ENCODE peak calls at places on chromosomes 2 and 18, in four cellular contexts. E is CD8-positive, alpha-beta T cell; U is IMR-90; F is neural progenitor cell. I is an unnamed sample. For H3K36me3, the result is how much of the 10 kb centered on the place peaks cover.

GRCh38 chr2:235719146-235719942 is 225.5 kb downstream of the AGAP1 start:
- DNase-seq in E (no peak), U (peak), F (no peak), I (no peak)

GRCh38 chr2:188293601-188294482 is 2.2 kb downstream of the GULP1 start:
- DNase-seq in E (no peak), U (peak), F (peak), I (no peak)

GRCh38 chr2:65660340-65660739 is 227.9 kb upstream of the SPRED2 start:
- DNase-seq in E (no peak), U (peak), F (no peak), I (no peak)

GRCh38 chr2:7031424-7032245 is 114.4 kb downstream of the RNF144A start:
- DNase-seq in E (peak), U (no peak), F (no peak), I (no peak)

GRCh38 chr18:10195529-10195928 is 258.9 kb upstream of the APCDD1 start:
- DNase-seq in E (no peak), U (no peak), F (no peak), I (no peak)

GRCh38 chr18:3345885-3346284 is 84.0 kb downstream of the MYL12B start:
- DNase-seq in E (no peak), U (peak), F (no peak), I (no peak)

GRCh38 chr18:11183621-11184020 is 34.3 kb upstream of the PIEZO2 start:
- DNase-seq in E (no peak), U (peak), F (no peak), I (no peak)

GRCh38 chr2:11757101-11757500 is 10.7 kb downstream of the LPIN1 start:
- DNase-seq in E (no peak), U (no peak), F (no peak), I (no peak)

GRCh38 chr18:70288171-70288850 is 534 bp upstream of the SOCS6 start:
- DNase-seq in E (no peak), U (peak), F (peak), I (no peak)

GRCh38 chr2:147223553-147223952 is 621.3 kb upstream of the ACVR2A start:
- DNase-seq in E (no peak), U (no peak), F (no peak), I (no peak)

GRCh38 chr2:187302619-187303018 is 145.4 kb downstream of the CALCRL start:
- DNase-seq in E (no peak), U (peak), F (no peak), I (no peak)

GRCh38 chr2:155157065-155157464 is 458.6 kb downstream of the KCNJ3 start:
- DNase-seq in E (no peak), U (no peak), F (no peak), I (no peak)

GRCh38 chr2:24922556-24922955 is 2.5 kb upstream of the ADCY3 start:
- DNase-seq in E (no peak), U (no peak), F (no peak), I (no peak)

GRCh38 chr2:20672191-20672951 is 5.4 kb downstream of the GDF7 start:
- DNase-seq in E (no peak), U (no peak), F (peak), I (no peak)

GRCh38 chr18:63534615-63535014 is 7.6 kb upstream of the SERPINB12 start:
- DNase-seq in E (no peak), U (no peak), F (no peak), I (no peak)

GRCh38 chr2:98463081-98463481 is 18.4 kb downstream of the INPP4A start:
- DNase-seq in E (no peak), U (no peak), F (no peak), I (no peak)

GRCh38 chr18:5238371-5238758 is 41.3 kb upstream of the AKAIN1 start:
- DNase-seq in E (peak), U (peak), F (peak), I (no peak)

GRCh38 chr2:168952424-168952823 is 51.3 kb downstream of the G6PC2 start:
- DNase-seq in E (no peak), U (no peak), F (no peak), I (no peak)

GRCh38 chr2:168951871-168952270 is 50.8 kb downstream of the G6PC2 start:
- DNase-seq in E (no peak), U (no peak), F (no peak), I (no peak)

GRCh38 chr2:168949324-168949723 is 48.2 kb downstream of the G6PC2 start:
- DNase-seq in E (no peak), U (no peak), F (no peak), I (no peak)

GRCh38 chr2:168945508-168945907 is 44.4 kb downstream of the G6PC2 start:
- DNase-seq in E (no peak), U (no peak), F (no peak), I (no peak)

DNA sequence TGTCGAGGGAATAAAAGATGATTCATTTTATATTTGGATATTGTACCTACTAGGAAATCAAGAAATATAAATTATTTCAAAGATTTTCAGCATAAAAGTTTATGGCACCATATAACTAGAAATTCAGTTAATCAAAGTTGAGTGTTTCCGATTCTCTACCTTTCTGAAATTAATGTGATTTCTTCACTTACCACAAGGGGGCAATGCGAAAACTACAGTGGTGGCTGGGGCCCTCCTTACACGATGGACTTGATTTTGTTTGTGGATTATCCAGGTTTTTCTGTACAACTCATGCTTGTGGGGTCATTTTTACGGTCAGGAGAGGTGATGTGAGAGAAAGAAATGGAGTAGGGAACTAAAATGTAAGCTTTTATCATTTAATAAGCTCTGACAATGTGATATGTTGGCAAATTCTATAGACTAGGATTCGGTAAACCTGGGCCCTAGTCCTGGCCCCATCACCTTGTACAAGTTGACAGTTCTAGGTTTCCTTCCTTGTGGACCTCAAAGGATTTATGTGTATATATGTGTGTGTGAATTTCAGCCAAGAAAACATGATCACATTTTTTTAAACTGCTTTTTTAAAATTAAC is 47.6 kb downstream of the G6PC2 start:
- DNase-seq in E (no peak), U (peak), F (peak), I (no peak)
- TF ChIP-seq CTCF in E (peak), U (peak), F (peak), I (peak)

DNA sequence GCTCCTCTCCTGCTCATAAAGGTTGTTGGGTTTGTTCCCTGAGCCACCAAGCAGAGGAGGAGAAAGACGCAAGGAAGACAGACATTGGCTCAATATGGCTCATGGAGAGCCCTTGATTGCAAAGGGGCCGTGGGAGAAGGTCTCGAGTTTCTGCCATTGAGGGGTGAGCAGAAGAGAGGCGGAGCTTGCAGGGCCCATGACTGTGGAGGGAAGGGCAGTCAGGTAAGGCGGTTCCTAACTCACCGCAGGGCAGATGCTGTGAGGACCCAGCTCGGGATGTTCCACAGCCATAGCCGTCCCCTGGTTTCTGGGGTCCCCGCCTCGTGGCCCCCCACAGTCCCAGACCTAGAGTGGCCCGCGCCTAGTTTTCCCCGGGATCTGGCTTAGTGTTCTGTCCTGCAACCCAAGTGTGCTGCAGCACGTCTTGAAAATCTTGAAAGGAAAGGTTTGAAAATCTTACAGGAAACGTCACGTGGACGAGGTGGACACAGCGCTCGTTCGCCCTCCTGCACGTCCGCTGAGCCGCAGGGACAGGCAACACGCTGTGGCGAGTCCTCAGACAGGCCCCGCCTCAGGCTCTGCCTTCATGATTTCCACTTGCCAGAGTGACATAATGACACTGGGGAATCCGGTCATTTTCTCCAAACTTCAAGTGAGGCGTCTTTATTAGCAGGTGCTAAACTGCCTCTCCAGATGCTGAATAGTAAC is 105.4 kb upstream of the HDAC4 start:
- DNase-seq in E (no peak), U (no peak), F (no peak), I (no peak)
- H3K36me3 ChIP-seq in E (under half), U (under half), F (under half), I (under half)

GRCh38 chr2:46537624-46538023 is 58.3 kb downstream of the TMEM247 start:
- DNase-seq in E (no peak), U (no peak), F (no peak), I (no peak)

GRCh38 chr2:46539327-46540276 is 60.2 kb downstream of the TMEM247 start:
- DNase-seq in E (no peak), U (no peak), F (no peak), I (no peak)

GRCh38 chr2:46537046-46537445 is 57.7 kb downstream of the TMEM247 start:
- DNase-seq in E (no peak), U (no peak), F (no peak), I (no peak)

GRCh38 chr2:46538393-46538792 is 59.0 kb downstream of the TMEM247 start:
- DNase-seq in E (no peak), U (peak), F (no peak), I (no peak)

DNA sequence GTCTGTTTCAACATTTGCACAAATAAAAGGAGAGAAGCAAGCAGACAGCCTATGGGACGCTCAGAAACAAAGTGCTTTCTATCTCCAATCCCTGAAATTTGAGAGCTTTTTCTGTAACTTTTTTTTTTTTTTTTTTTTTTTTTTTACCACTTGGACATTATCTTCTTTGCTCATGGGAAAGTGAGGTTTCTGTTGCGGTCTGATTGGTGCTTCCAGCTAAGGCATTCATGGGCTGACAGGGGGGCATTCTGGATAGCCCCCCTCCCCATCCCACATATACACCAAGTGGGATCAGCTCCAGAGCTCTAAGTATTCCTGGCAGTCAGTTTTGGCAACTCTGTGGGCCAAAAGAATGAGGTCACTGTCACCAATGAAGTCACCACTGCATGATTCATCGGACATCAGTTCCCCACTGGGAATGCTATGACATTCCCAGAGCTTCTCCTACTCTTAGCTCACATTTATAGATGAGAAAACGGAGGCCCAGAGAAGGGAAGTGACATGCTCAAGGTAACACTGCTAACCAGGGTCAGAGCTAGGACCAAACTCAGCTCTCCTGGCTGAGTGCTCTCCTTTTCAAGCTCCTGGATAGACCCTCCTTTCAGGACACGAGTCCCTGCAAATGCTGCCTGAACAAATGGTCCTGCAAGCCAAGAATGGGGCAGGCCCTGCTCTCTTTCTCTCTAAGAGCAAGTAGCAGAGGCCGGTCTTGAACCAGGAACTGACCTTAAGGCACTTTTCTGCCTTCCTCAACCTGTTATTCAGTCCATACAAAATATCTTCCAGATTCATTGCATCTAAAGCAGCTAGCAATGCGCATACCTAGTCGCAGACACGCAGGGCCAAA is 61.4 kb downstream of the TMEM247 start:
- DNase-seq in E (no peak), U (peak), F (no peak), I (no peak)
- H3K4me3 ChIP-seq in E (peak), U (no peak), F (no peak), I (no peak)

DNA sequence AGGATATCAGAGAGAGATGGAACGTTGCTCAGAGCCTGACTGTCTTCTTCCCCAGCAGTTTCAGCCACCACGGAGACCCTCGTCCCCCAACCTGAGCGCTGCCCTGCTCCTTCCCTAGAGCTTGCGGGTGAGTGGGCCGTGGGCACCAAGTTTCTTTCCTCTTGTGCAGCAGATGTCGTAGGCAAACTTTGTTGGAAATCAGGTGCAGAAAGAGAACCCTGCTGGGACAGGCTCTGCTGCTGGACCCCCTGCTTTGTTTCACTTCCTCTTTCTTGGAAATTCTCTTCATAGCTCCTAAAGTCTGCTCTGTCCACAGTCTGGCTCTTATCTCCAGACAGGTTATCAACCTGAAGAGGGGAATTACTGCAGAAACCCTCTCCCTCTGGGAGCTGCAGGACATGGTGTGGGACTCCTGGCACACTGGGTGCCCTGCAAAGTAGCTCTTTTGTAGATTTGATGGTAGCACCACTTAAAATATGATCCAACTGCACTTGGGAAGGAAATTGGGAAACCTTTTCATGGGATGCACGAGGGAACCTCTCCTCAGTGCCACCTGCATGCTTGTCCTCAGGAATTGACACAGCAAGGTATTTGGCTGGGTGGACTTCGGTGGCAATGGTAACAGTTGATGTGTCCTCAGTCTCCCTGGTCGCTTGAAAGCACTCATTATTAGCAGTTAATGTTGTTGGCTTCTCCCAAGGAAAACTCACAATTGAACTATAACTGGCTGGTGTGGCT is 92.2 kb downstream of the ALPK2 start:
- DNase-seq in E (no peak), U (no peak), F (no peak), I (no peak)
- TF ChIP-seq CTCF in E (no peak), U (no peak), F (no peak), I (no peak)

GRCh38 chr2:74357627-74358026 is 14.4 kb upstream of the SLC4A5 start:
- DNase-seq in E (no peak), U (peak), F (no peak), I (no peak)

GRCh38 chr2:74366036-74366435 is 14.1 kb downstream of the DCTN1 start:
- DNase-seq in E (no peak), U (no peak), F (no peak), I (no peak)

GRCh38 chr2:74364533-74365505 is 15.3 kb downstream of the DCTN1 start:
- DNase-seq in E (no peak), U (no peak), F (no peak), I (no peak)

DNA sequence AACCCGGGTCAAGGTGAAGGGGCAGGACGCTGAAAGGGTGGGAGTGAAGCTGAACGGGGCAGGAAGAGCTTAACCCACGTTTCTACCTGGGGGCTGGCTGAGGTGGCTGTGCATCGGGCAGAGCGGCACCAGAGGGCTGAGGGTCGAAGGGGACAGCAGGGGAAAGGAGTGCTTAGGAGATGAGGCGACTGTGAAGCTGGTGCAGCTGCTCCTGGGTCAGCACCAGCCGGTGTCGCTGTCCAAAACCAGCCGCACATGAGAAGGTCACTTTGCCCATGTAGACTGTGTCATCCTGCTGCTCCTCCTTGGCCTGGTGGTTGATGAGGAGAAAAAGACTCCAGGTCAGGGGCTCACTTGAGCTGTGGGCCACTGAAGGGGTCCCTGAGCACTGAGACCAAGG is 18.1 kb upstream of the SLC4A5 start:
- DNase-seq in E (no peak), U (no peak), F (no peak), I (no peak)
- H3K36me3 ChIP-seq in E (half or more), U (half or more), F (under half), I (half or more)

I was measured in esophagus squamous epithelium.